ENCODE peak calls at places on chromosome 9, in ten cellular contexts. H, C, O, X, D, G, M, W, T and A are unnamed samples.

GRCh38 chr9:95143591-95144561 is 173.6 kb downstream of the FANCC start:
- DNase-seq in H (no peak), C (no peak), O (peak; percentile 87), X (peak; percentile 84), D (no peak), G (no peak), M (peak; percentile 84), W (no peak), T (no peak), A (no peak)

GRCh38 chr9:33228606-33229005 is 11.4 kb upstream of the SPINK4 start:
- DNase-seq in H (no peak), C (no peak), O (no peak), X (no peak), D (no peak), G (no peak), M (no peak), W (no peak), T (no peak), A (no peak)

GRCh38 chr9:70901013-70901412 is 220.4 kb downstream of the TRPM3 start:
- DNase-seq in H (no peak), C (no peak), O (no peak), X (no peak), D (no peak), G (no peak), M (no peak), W (no peak), T (no peak), A (no peak)

GRCh38 chr9:96171749-96172148 is 130.2 kb downstream of the HSD17B3 start:
- DNase-seq in H (no peak), C (no peak), O (no peak), X (no peak), D (no peak), G (no peak), M (no peak), W (no peak), T (no peak), A (no peak)

GRCh38 chr9:105647595-105648349 is 14.5 kb upstream of the TAL2 start:
- DNase-seq in H (peak; percentile 8), C (no peak), O (no peak), X (no peak), D (no peak), G (no peak), M (no peak), W (no peak), T (no peak), A (no peak)

GRCh38 chr9:6355728-6356127 is 27.6 kb downstream of the TPD52L3 start:
- DNase-seq in H (peak; percentile 76), C (no peak), O (no peak), X (peak; percentile 55), D (no peak), G (no peak), M (peak; percentile 69), W (no peak), T (no peak), A (no peak)

GRCh38 chr9:134778841-134779411 is 101.7 kb upstream of the FCN2 start:
- DNase-seq in H (peak; percentile 57), C (no peak), O (peak; percentile 61), X (peak; percentile 76), D (peak; percentile 46), G (no peak), M (peak; percentile 58), W (no peak), T (no peak), A (peak; percentile 77)

GRCh38 chr9:125959980-125960619 is 212.9 kb downstream of the PBX3 start:
- DNase-seq in H (no peak), C (no peak), O (no peak), X (no peak), D (no peak), G (no peak), M (peak; percentile 55), W (no peak), T (no peak), A (peak; percentile 9)

GRCh38 chr9:133833388-133834025 is 95.4 kb upstream of the SARDH start:
- DNase-seq in H (no peak), C (no peak), O (no peak), X (no peak), D (no peak), G (no peak), M (no peak), W (no peak), T (no peak), A (no peak)

GRCh38 chr9:78296208-78296892 is 575 bp upstream of the PSAT1 start:
- DNase-seq in H (peak; percentile 64), C (no peak), O (peak; percentile 37), X (peak; percentile 69), D (peak; percentile 49), G (no peak), M (peak; percentile 68), W (no peak), T (peak; percentile 9), A (peak; percentile 23)

GRCh38 chr9:84397822-84398221 is 57.3 kb upstream of the SLC28A3 start:
- DNase-seq in H (peak; percentile 76), C (no peak), O (no peak), X (peak; percentile 79), D (no peak), G (no peak), M (peak; percentile 67), W (no peak), T (no peak), A (no peak)

GRCh38 chr9:109297899-109298298 is 23.0 kb downstream of the EPB41L4B start:
- DNase-seq in H (peak; percentile 88), C (no peak), O (no peak), X (peak; percentile 42), D (no peak), G (no peak), M (peak; percentile 86), W (no peak), T (no peak), A (no peak)

GRCh38 chr9:738209-738915 is 103.1 kb upstream of the DMRT1 start:
- DNase-seq in H (peak; percentile 97), C (no peak), O (peak; percentile 71), X (peak; percentile 85), D (peak; percentile 16), G (no peak), M (peak; percentile 96), W (no peak), T (peak; percentile 39), A (peak; percentile 63)